ENCODE peak calls at places on chromosome 6, in four cellular contexts. C is astrocyte of the cerebellum, L is uterus, R is astrocyte of the spinal cord. F is an unnamed sample.
A peak's percentile ranks its signal among the peaks of the same experiment; 100 is the strongest.

GRCh38 chr6:138307352-138307751 is 70.4 kb upstream of the SMIM28 start:
- DNase-seq in L (no peak), R (no peak), C (no peak), F (peak; percentile 82)

GRCh38 chr6:30686908-30687658 is 638 bp upstream of the PPP1R18 start:
- DNase-seq in R (peak; percentile 98), C (peak; percentile 67), L (peak; percentile 97), F (peak; percentile 94)

GRCh38 chr6:13461805-13462204 is 25.6 kb downstream of the GFOD1 start:
- DNase-seq in C (no peak), L (no peak), R (no peak), F (peak; percentile 13)

GRCh38 chr6:106253194-106253593 is 72.4 kb downstream of the ATG5 start:
- DNase-seq in R (peak; percentile 88), L (no peak), C (peak; percentile 57), F (peak; percentile 35)

GRCh38 chr6:75201901-75202672 is 3.8 kb downstream of the COL12A1 start:
- DNase-seq in R (peak; percentile 58), C (no peak), L (peak; percentile 54), F (no peak)

GRCh38 chr6:129661478-129662405 is 48.2 kb downstream of the ARHGAP18 start:
- DNase-seq in R (no peak), L (no peak), C (no peak), F (no peak)

GRCh38 chr6:147055821-147056392 is 148.3 kb upstream of the STXBP5 start:
- DNase-seq in L (no peak), R (no peak), C (no peak), F (no peak)

GRCh38 chr6:44044154-44044539 is 83.1 kb downstream of the MRPL14 start:
- DNase-seq in L (no peak), C (no peak), R (peak; percentile 75), F (no peak)

GRCh38 chr6:17101422-17102257 is at the start of gene STMND1:
- DNase-seq in R (peak; percentile 32), C (no peak), L (peak; percentile 43), F (peak; percentile 67)

GRCh38 chr6:79719248-79719975 is 88.3 kb downstream of the SH3BGRL2 start:
- DNase-seq in C (peak; percentile 43), R (peak; percentile 63), L (no peak), F (peak; percentile 41)

GRCh38 chr6:139784222-139784769 is 409.8 kb upstream of the CITED2 start:
- DNase-seq in L (no peak), R (no peak), C (no peak), F (no peak)

GRCh38 chr6:137370871-137371633 is 123.1 kb downstream of the OLIG3 start:
- DNase-seq in R (no peak), L (no peak), C (no peak), F (no peak)

GRCh38 chr6:56890683-56891429 is 64.1 kb upstream of the BEND6 start:
- DNase-seq in R (peak; percentile 86), L (no peak), C (peak; percentile 67), F (peak; percentile 78)

GRCh38 chr6:30744054-30744805 is at the start of gene IER3:
- DNase-seq in C (peak; percentile 79), L (peak; percentile 87), R (peak; percentile 93), F (peak; percentile 95)

GRCh38 chr6:169622618-169623017 is 79.2 kb downstream of the WDR27 start:
- DNase-seq in C (no peak), L (no peak), R (no peak), F (peak; percentile 30)

GRCh38 chr6:2429460-2429859 is 184.1 kb upstream of the GMDS start:
- DNase-seq in C (no peak), L (no peak), R (no peak), F (no peak)

GRCh38 chr6:7276199-7276524 is 36.8 kb downstream of the SSR1 start:
- DNase-seq in R (no peak), C (no peak), L (no peak), F (no peak)
- TF ChIP-seq CTCF in R (no peak), C (no peak), L (no peak), F (no peak)

GRCh38 chr6:4786936-4787504 is 10.8 kb downstream of the CDYL start:
- DNase-seq in C (no peak), R (no peak), L (no peak), F (no peak)

GRCh38 chr6:4788482-4788881 is 12.3 kb downstream of the CDYL start:
- DNase-seq in R (no peak), L (no peak), C (no peak), F (no peak)

GRCh38 chr6:4791174-4791573 is 15.0 kb downstream of the CDYL start:
- DNase-seq in R (no peak), C (no peak), L (no peak), F (no peak)

GRCh38 chr6:4788953-4789584 is 12.9 kb downstream of the CDYL start:
- DNase-seq in L (no peak), C (no peak), R (no peak), F (no peak)

GRCh38 chr6:4790158-4790899 is 14.1 kb downstream of the CDYL start:
- DNase-seq in C (no peak), L (no peak), R (no peak), F (no peak)
- TF ChIP-seq CTCF in C (no peak), L (no peak), R (no peak), F (peak; percentile 12)

GRCh38 chr6:108114861-108115597 is 40.5 kb upstream of the OSTM1 start:
- DNase-seq in R (peak; percentile 69), L (peak; percentile 31), C (peak; percentile 51), F (peak; percentile 29)
- TF ChIP-seq CTCF in R (peak; percentile 12), L (no peak), C (peak; percentile 39), F (peak; percentile 9)

GRCh38 chr6:87710090-87710489 is 8.1 kb upstream of the AKIRIN2 start:
- DNase-seq in L (no peak), R (no peak), C (no peak), F (no peak)
- TF ChIP-seq CTCF in L (no peak), R (no peak), C (no peak), F (no peak)

GRCh38 chr6:127481081-127481480 is 21.9 kb upstream of the KIAA0408 start:
- DNase-seq in C (no peak), R (peak; percentile 12), L (no peak), F (no peak)
- TF ChIP-seq CTCF in C (no peak), R (no peak), L (no peak), F (no peak)

GRCh38 chr6:42396720-42397119 is 55.0 kb downstream of the TRERF1 start:
- DNase-seq in L (no peak), C (no peak), R (no peak), F (no peak)
- TF ChIP-seq CTCF in L (no peak), C (no peak), R (no peak), F (no peak)

GRCh38 chr6:82589509-82590206 is 226.0 kb downstream of the TPBG start:
- DNase-seq in L (no peak), C (peak; percentile 90), R (peak; percentile 96), F (peak; percentile 55)
- TF ChIP-seq CTCF in L (no peak), C (peak; percentile 39), R (peak; percentile 40), F (peak; percentile 39)

F was measured in bronchial epithelial cell.